ENCODE peak calls at places on chromosomes 6 and 20, in eight cellular contexts. A, P, C, N, Y, Q, O and I are unnamed samples.

GRCh38 chr6:169724554-169725269 is 412 bp upstream of the PHF10 start:
- DNase-seq in Y (no peak), A (peak), C (peak), O (peak), Q (peak), N (peak), P (no peak), I (peak)

GRCh38 chr6:18263561-18264337 is 581 bp downstream of the DEK start:
- DNase-seq in C (no peak), P (peak), O (peak), Q (peak), N (peak), Y (peak), A (peak), I (peak)

GRCh38 chr20:7908905-7909304 is 31.4 kb downstream of the HAO1 start:
- DNase-seq in O (no peak), N (no peak), Q (no peak), Y (no peak), A (no peak), P (peak), C (no peak), I (no peak)

GRCh38 chr20:10490706-10491105 is 55.6 kb downstream of the SLX4IP start:
- DNase-seq in P (no peak), Y (no peak), N (no peak), Q (no peak), O (no peak), C (peak), A (no peak), I (no peak)

GRCh38 chr20:39702716-39703349 is 740.7 kb downstream of the DHX35 start:
- DNase-seq in N (no peak), C (no peak), Y (no peak), Q (no peak), A (no peak), P (no peak), O (no peak), I (no peak)

GRCh38 chr6:149450679-149451360 is 34.0 kb downstream of the ZC3H12D start:
- DNase-seq in N (no peak), P (no peak), A (peak), O (no peak), Y (no peak), C (peak), Q (peak), I (no peak)

GRCh38 chr6:49326337-49326736 is 136.7 kb downstream of the MMUT start:
- DNase-seq in Q (no peak), N (no peak), P (peak), Y (peak), A (no peak), C (no peak), O (no peak), I (no peak)

GRCh38 chr6:123875784-123876183 is 72.1 kb downstream of the NKAIN2 start:
- DNase-seq in N (no peak), A (no peak), Q (no peak), P (no peak), Y (no peak), C (no peak), O (no peak), I (no peak)

GRCh38 chr6:97850458-97851218 is 567.6 kb upstream of the MMS22L start:
- DNase-seq in Q (no peak), N (no peak), O (no peak), P (no peak), A (no peak), C (no peak), Y (peak), I (no peak)

GRCh38 chr20:58361549-58361948 is 27.5 kb upstream of the VAPB start:
- DNase-seq in A (no peak), P (no peak), N (no peak), Q (no peak), Y (no peak), C (no peak), O (no peak), I (no peak)

GRCh38 chr6:10522929-10523573 is 1.9 kb downstream of the GCNT2 start:
- DNase-seq in C (peak), P (no peak), Q (no peak), N (peak), O (no peak), A (no peak), Y (peak), I (peak)

GRCh38 chr6:127938701-127939100 is 37.8 kb upstream of the THEMIS start:
- DNase-seq in O (no peak), Y (peak), P (peak), A (no peak), Q (no peak), N (no peak), C (no peak), I (no peak)

GRCh38 chr6:56374841-56375369 is 127.5 kb upstream of the COL21A1 start:
- DNase-seq in P (no peak), Y (peak), C (no peak), Q (no peak), A (no peak), N (no peak), O (no peak), I (no peak)

DNA sequence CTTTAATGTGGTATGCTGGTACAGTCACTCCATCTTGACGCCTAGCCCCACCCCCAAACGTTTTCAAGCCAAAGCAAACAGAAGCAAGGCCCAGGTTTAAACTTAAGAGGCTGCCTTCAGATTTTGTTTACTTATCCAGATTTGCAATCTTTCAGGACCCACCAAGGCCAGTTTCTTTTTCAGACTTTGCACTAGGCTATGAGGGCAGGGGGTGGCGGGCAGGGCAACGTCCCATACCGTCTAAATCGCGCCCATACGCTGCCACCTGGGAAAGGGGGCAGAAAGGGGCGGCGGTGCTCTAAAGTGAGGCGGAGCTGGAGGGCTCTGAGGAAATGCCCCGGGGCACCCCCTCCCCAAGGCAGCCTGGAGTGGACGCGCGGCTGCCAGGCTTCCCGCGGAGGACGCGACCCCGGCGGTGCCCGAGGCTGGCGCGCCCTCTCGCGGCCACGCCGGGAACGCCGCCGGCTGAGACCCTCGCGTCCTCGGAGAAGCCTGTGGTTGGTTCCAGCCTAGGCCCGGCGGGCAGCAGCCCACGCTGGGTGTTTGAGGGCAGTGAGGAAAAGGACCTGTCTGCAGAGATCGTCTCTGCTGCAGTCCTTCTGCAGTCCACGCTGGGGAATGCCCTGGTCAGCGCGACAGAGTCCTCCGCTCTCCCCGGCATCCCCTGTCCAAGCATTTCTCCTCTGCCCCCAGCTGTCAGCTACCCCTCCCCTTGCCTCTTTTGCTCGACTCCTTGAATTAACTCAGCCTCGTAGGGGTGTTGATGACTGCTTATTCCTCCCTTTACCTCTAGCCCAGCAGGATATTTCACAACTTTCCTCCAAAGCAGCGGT is 129.2 kb upstream of the PRND start:
- DNase-seq in C (peak), P (peak), Y (peak), N (peak), O (no peak), A (peak), Q (peak), I (peak)
- H3K27ac ChIP-seq in C (no peak), P (peak), Y (no peak), N (no peak), O (no peak), A (no peak), Q (peak), I (no peak)

DNA sequence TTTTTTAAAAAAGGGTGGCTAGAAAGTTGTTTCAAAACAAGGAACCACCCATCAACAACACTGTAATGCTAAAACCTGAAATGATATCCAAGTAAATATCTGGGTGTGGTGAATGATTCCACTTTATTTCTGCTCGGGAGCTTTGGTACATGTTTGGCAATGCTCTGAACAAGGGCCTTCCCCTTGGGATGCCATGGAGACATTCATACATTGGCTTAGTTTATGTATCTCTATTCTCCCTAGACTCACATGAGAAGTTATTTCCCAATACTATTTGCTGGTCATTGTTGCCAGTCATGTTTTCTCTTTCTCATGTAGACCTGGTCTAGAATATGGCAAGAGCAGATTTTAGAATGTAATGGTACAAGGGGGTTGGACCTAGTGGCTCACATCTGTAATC is 22.9 kb downstream of the ADTRP start:
- DNase-seq in A (no peak), Y (no peak), Q (no peak), C (no peak), O (no peak), P (no peak), N (no peak), I (no peak)
- H3K27ac ChIP-seq in A (no peak), Y (no peak), Q (no peak), C (no peak), O (no peak), P (no peak), N (no peak), I (no peak)

GRCh38 chr6:3356824-3357420 is 98.2 kb downstream of the PSMG4 start:
- DNase-seq in O (no peak), N (no peak), A (no peak), Q (peak), P (no peak), C (no peak), Y (no peak), I (no peak)
- H3K27ac ChIP-seq in O (peak), N (no peak), A (peak), Q (peak), P (no peak), C (peak), Y (no peak), I (peak)

GRCh38 chr6:45625191-45625664 is 247.5 kb upstream of the SUPT3H start:
- DNase-seq in O (no peak), P (no peak), Q (no peak), A (no peak), Y (peak), C (no peak), N (no peak), I (no peak)
- H3K27ac ChIP-seq in O (no peak), P (no peak), Q (no peak), A (no peak), Y (no peak), C (no peak), N (no peak), I (no peak)

GRCh38 chr6:5110246-5110645 is 25.1 kb downstream of the PPP1R3G start:
- DNase-seq in C (no peak), P (no peak), O (no peak), Q (no peak), Y (no peak), N (no peak), A (no peak), I (no peak)

GRCh38 chr6:5109436-5109835 is 24.3 kb downstream of the PPP1R3G start:
- DNase-seq in Q (no peak), C (no peak), A (no peak), N (no peak), O (no peak), P (no peak), Y (no peak), I (no peak)

GRCh38 chr6:5107332-5107731 is 22.2 kb downstream of the PPP1R3G start:
- DNase-seq in O (no peak), N (no peak), C (no peak), Y (no peak), Q (no peak), P (no peak), A (no peak), I (no peak)

GRCh38 chr6:5108068-5108467 is 22.9 kb downstream of the PPP1R3G start:
- DNase-seq in C (no peak), P (no peak), N (peak), A (no peak), Q (no peak), Y (no peak), O (no peak), I (no peak)

DNA sequence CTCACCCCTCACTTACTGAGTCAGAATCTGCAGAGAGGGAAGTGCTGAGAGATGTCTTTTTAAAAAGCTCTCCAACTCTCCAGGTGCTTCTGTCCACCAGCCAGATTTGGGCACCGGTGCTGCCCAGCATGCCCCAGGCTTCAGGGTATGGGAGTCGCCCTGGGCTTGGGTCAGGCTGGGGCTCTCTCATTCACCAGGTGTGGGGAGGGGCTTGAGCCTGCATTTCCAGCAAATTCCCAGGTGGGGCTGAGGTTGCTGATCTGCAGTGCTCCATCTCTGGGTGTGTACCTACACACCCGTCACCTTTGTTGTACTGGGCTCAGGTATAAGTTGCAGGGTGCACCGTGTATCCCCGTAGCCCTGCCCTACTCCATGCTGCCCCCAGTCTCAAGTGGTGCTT is 23.4 kb downstream of the PPP1R3G start:
- DNase-seq in P (no peak), Y (no peak), A (no peak), N (no peak), C (no peak), Q (no peak), O (no peak), I (no peak)
- H3K27ac ChIP-seq in P (no peak), Y (no peak), A (no peak), N (peak), C (no peak), Q (no peak), O (no peak), I (no peak)

DNA sequence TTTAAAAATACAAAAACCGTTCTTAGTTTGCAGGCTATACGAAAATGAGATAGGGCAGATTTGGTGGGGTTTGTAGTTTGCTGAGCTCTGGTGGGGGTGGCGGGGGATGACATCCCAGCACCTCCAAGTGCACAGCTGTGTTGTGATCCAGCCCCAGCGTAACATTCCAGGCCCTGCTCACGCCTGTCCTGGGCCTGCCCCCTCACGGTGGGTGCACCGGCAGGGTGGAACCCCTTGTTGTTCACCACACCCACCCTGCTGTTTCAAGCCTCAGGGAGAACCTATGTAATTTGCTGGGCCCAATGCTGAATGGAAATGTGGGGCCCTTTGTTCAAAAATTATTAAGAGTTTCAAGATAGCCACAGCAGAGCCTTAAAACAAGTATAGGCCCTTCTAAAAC is 25.0 kb downstream of the ARMC2 start:
- DNase-seq in Y (no peak), N (no peak), C (no peak), P (no peak), A (no peak), Q (no peak), O (no peak), I (no peak)
- H3K27ac ChIP-seq in Y (no peak), N (no peak), C (no peak), P (no peak), A (peak), Q (no peak), O (no peak), I (no peak)

GRCh38 chr6:34338811-34339210 is 53.7 kb downstream of the NUDT3 start:
- DNase-seq in O (no peak), Y (no peak), N (no peak), A (no peak), P (no peak), C (no peak), Q (no peak), I (no peak)

GRCh38 chr6:34339971-34340370 is 52.5 kb downstream of the NUDT3 start:
- DNase-seq in C (no peak), Y (no peak), P (no peak), A (no peak), O (no peak), Q (no peak), N (no peak), I (no peak)

GRCh38 chr6:34340394-34340793 is 52.1 kb downstream of the NUDT3 start:
- DNase-seq in A (no peak), Q (no peak), Y (no peak), P (no peak), O (no peak), N (no peak), C (no peak), I (no peak)

GRCh38 chr6:34339432-34339831 is 53.0 kb downstream of the NUDT3 start:
- DNase-seq in Q (no peak), N (no peak), A (no peak), C (no peak), P (no peak), O (no peak), Y (no peak), I (no peak)

DNA sequence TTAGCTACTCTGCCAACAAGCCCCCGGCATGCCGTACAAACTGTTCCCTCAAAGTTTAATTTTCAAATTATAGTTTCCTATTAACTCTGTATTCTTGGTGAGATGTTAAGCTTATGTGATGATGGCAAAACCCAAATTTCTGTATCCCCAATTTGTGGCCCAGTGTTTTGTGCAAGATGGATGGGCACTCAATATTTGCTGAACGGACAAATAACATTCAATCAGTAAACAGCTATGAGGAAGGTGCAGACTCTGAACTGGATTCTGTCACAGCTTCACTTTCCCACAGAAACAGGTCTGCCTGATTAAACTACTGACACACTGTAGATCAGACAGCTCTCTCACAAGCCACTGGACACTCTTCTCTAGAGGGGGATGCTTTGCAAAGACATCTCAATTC is 54.1 kb downstream of the NUDT3 start:
- DNase-seq in A (no peak), Y (no peak), P (no peak), O (no peak), Q (no peak), C (no peak), N (no peak), I (no peak)
- H3K27ac ChIP-seq in A (no peak), Y (no peak), P (no peak), O (no peak), Q (no peak), C (no peak), N (peak), I (no peak)

DNA sequence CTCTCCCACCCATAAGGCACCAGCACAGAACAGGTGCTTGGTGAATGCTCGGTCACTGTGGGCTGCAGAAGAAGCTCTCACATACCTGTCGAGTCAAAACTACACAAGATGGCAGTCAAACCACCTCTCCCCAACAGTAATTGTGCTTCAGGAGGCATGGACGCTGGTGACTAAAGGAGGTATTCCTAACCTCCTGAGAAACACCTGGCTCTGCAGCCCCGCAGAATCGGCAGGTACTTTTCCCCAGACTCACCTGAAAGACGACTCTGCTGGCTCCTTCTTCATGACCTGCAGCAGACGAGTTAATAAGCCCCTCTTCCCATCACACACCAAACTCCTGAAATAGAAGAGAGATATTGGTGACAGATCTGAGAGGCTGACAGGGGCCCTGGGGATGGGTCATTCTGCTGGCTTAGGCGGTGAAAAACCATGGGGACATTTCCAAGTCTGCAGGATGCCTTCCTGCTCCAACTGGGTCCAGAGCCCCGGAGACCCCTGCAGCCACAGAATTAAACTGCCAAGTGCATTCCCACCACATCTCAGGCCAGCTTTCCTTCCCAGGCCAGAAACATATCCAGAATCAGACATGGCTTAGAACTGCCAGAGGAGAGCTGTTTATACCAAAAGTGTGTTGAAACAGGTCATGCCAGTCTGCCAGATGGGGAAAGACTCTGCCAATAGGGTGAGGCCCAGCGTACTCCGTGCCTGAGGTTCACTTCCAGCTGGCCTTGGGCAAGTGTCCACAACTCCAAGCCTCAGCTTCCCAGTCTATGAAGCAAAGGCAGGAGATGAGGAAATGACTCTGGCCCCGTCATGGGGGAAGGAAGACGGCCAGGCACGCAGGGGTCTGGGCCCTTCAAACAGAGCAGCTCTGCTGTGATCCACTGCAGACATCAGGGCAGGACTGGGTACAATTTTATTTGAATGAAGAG is 53.0 kb downstream of the MYH7B start:
- DNase-seq in Y (no peak), Q (peak), A (peak), N (no peak), O (no peak), P (no peak), C (peak), I (no peak)
- H3K27ac ChIP-seq in Y (no peak), Q (no peak), A (no peak), N (peak), O (no peak), P (no peak), C (no peak), I (no peak)